ENCODE peak calls at places on chromosome 22, in five cellular contexts. X is AG10803, Y is left ventricle myocardium inferior, G is A549, E is mucosa of descending colon. O is an unnamed sample.

GRCh38 chr22:24496234-24496633 is 1.1 kb downstream of the UPB1 start:
- DNase-seq in E (no peak), X (no peak), Y (no peak), G (no peak), O (no peak)

GRCh38 chr22:27348634-27349033 is 452.9 kb downstream of the MN1 start:
- DNase-seq in G (no peak), E (no peak), X (peak; percentile 83), Y (no peak), O (no peak)

GRCh38 chr22:29275167-29275566 is 7.1 kb downstream of the EWSR1 start:
- DNase-seq in Y (no peak), E (no peak), X (no peak), G (no peak), O (no peak)

GRCh38 chr22:36590441-36591056 is 61.6 kb upstream of the EIF3D start:
- DNase-seq in Y (no peak), X (no peak), G (no peak), E (no peak), O (no peak)

GRCh38 chr22:43996170-43996980 is 27.7 kb upstream of the PARVB start:
- DNase-seq in X (no peak), Y (peak; percentile 69), G (no peak), E (peak; percentile 64), O (peak; percentile 83)

GRCh38 chr22:25752615-25753214 is 10.7 kb downstream of the MYO18B start:
- DNase-seq in X (no peak), E (no peak), Y (no peak), G (no peak), O (no peak)

GRCh38 chr22:50603511-50604255 is 3.1 kb downstream of the MAPK8IP2 start:
- DNase-seq in G (no peak), Y (no peak), E (no peak), X (no peak), O (no peak)

GRCh38 chr22:36714110-36714509 is 10.6 kb upstream of the CACNG2 start:
- DNase-seq in Y (no peak), E (no peak), X (no peak), G (no peak), O (no peak)

GRCh38 chr22:29394931-29395581 is 6.7 kb upstream of the AP1B1 start:
- DNase-seq in G (peak; percentile 59), X (peak; percentile 70), Y (peak; percentile 64), E (peak; percentile 84), O (peak; percentile 72)

GRCh38 chr22:46056169-46057041 is 79.4 kb upstream of the WNT7B start:
- DNase-seq in Y (peak; percentile 38), G (no peak), E (no peak), X (peak; percentile 56), O (peak; percentile 64)

DNA sequence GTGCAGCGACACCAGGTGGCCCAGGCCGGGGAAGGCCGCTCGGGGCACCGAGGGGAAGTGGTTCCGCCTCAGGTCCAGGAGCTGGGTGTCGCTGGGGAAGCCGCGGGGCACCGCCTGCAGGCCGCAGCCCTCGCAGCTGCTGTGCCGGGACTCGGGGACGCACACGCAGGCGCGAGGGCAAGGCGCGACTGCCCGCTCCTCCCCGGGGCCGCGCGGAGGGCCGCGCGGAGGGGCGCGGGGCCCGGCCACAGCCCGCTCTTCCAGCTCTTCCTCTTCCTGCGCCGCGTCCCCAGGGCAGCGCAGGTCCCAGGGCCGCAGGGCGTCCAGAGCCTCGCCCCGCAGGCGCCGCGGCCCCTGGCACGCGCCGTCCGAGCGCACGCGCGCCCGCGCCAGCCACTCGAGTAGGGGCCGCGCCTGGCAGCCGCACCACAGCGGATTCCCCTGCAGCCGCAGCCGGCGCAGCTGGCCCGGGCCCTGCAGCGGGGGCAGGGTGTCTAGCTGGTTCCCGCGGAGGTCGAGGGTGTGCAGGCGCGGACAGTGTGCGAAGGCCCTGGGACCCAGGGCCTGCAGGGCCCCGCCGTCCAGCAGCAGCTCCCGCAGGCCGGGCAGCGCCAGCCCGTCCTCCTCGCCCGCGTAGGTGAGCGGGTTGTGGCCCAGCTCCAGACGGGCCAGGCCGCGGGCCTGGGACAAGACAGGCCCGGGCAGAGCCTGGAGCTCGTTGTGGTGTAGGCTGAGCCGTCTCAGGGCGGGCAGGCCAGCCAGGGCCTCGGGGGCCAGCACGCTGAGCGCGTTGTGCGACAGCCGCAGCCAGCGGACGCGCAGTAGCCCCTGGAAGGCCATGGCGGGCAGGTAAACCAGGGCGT is 2.8 kb downstream of the CHADL start:
- DNase-seq in G (no peak), X (peak; percentile 31), Y (peak; percentile 76), E (peak; percentile 83), O (peak; percentile 94)
- H3K4me3 ChIP-seq in G (no peak overlapping the region), X (peak overlapping the region; percentile 20), Y (peak overlapping the region; percentile 66), E (no peak overlapping the region), O (peak overlapping the region; percentile 47)

GRCh38 chr22:19456541-19456940 is 9.0 kb upstream of the C22orf39 start:
- DNase-seq in E (no peak), G (no peak), Y (no peak), X (no peak), O (no peak)

GRCh38 chr22:19460036-19460435 is 12.5 kb upstream of the C22orf39 start:
- DNase-seq in E (no peak), G (no peak), Y (no peak), X (no peak), O (no peak)

GRCh38 chr22:19455585-19456370 is 8.3 kb upstream of the C22orf39 start:
- DNase-seq in E (no peak), G (no peak), X (no peak), Y (no peak), O (no peak)

GRCh38 chr22:19455033-19455432 is 7.5 kb upstream of the C22orf39 start:
- DNase-seq in X (no peak), E (no peak), Y (no peak), G (no peak), O (no peak)

DNA sequence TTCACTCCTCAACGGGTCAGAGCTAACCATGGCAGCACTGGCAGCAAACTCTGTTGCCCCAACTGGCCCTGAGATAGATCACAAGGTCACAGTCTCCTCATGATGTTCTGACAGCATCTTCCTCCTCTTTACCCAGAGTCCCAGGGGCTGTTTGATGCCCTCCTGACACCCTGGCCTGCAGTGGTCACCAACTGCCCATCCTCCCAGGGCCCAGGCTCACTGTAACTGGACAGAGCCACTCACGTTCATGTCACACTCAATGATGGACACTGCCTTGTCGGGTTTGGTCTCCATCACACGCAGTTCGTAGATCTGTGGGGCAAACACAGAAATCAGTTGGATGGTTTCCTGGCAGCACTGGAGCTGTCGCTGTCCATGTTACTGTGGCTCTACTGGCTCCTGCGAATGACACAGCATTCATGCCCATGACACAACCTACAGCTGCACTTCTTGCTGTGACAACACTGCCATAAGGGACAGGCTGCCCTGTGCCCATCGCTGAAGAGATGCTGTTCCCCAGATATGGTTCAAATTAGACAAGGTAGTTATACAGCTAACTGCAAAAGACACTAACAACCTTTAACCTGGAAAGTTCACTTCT is 10.4 kb upstream of the C22orf39 start:
- DNase-seq in E (no peak), Y (no peak), X (no peak), G (no peak), O (no peak)
- H3K4me3 ChIP-seq in E (no peak overlapping the region), Y (no peak overlapping the region), X (no peak overlapping the region), G (no peak overlapping the region), O (no peak overlapping the region)

DNA sequence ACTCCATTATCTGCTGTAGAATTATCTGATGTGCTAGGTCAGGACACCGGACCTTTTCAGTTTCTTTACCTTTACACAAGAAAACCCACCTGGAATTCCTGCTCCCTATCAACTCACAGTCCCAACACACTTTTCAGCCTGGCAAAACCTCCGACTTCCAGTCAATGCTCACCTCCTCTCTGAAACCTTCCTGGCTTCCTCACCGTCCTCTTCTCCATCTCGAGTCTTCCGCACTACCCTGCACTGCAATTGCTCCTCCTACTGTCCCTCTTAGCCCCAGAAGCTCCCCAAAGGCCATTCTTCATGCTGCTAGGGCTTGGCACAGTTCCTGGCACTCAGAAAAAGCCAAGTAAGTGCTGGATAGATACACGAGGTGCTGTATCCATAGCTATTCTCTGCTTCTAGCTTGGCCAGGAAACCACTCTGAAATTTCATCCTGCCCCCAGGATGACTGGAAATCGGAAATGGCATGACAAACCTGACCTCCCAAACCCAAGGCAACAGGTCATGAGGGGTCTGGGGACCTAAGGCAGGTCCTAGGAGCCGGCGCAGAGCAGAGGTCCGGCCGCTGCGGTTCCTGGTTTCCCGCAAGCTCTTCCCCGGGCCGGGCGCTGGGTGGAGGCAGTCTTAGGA is 702 bp downstream of the SYN3 start:
- DNase-seq in Y (no peak), X (no peak), G (no peak), E (no peak), O (no peak)
- H3K4me3 ChIP-seq in Y (peak overlapping the region; percentile 61), X (no peak overlapping the region), G (peak overlapping the region; percentile 46), E (no peak overlapping the region), O (no peak overlapping the region)

DNA sequence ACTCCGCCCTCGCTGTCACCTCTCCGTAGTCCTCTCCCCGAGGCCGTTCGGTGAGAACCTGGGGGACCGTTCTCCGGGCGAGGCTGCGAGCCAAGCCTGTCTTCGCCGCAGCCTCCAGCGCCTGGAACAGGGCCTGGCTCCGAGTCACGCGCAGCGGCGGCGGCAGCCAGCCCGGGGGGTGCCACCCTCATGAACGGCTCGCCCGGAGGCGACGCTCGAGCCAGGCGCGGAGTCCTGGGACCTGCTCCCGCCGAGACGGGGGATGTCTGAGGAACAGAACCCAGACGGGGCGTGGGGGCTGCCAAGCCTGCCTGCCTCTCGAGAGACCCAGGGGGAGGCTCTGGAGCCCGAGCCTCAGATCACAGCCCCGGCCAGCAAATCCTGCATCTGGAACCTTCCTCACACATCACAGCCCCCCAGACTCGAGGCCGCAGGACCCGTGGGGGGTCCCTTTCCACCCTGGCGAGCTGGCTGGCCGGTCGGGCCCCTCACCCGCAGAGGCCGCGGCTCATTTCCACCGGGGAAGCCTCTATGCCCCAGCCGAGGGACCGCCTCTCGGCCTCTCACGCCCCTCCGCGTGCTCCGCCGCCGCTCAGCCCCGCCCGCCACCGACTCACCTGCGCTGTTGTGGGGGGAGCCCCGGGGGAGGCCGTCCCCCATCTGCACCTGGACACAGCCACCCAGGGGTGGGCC is 4.1 kb downstream of the SHISA8 start:
- DNase-seq in E (no peak), G (no peak), Y (peak; percentile 56), X (peak; percentile 8), O (no peak)
- H3K4me3 ChIP-seq in E (no peak overlapping the region), G (no peak overlapping the region), Y (peak overlapping the region; percentile 64), X (peak overlapping the region; percentile 22), O (peak overlapping the region; percentile 19)

DNA sequence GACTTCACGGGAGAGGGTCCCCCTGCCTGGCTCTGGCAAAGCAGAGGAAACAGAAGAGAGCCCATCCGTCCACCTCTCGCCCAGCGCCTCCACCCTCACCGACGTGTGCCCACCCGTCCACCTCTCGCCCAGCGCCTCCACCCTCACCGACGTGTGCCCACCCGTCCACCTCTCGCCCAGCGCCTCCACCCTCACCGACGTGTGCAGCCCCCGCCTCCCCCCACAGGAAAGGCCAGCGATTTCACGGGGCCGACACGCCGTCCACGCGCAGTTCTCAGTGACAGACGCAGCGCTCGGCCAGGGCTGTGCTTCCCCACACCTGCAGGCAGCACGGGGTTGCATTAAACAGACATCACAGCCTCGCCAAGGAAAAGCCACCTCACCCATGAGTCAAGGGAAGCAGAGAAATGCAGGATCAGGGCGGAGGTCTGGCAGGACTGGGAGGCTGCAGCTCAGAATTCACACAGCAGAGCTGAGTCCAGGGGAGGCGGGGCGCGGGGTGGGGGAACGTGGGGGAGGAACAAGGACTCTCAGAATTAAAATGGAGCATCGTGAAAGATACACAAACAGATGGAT is 377.8 kb downstream of the BRD1 start:
- DNase-seq in E (no peak), G (no peak), X (no peak), Y (no peak), O (no peak)
- H3K4me3 ChIP-seq in E (no peak overlapping the region), G (no peak overlapping the region), X (no peak overlapping the region), Y (no peak overlapping the region), O (no peak overlapping the region)

GRCh38 chr22:21780259-21780658 is 44.7 kb upstream of the YPEL1 start:
- DNase-seq in E (no peak), Y (no peak), X (no peak), G (no peak), O (no peak)

GRCh38 chr22:21775061-21775460 is 39.5 kb upstream of the YPEL1 start:
- DNase-seq in G (no peak), X (peak; percentile 42), E (no peak), Y (no peak), O (no peak)

GRCh38 chr22:21778705-21779363 is 43.2 kb upstream of the YPEL1 start:
- DNase-seq in X (peak; percentile 78), E (no peak), G (no peak), Y (no peak), O (no peak)

GRCh38 chr22:21779444-21779843 is 43.9 kb upstream of the YPEL1 start:
- DNase-seq in Y (no peak), G (no peak), X (peak; percentile 39), E (no peak), O (no peak)
- H3K4me3 ChIP-seq in Y (no peak overlapping the region), G (no peak overlapping the region), X (no peak overlapping the region), E (no peak overlapping the region), O (no peak overlapping the region)